ENCODE peak calls at places on chromosomes 7 and 10, in four cellular contexts. W is astrocyte of the spinal cord, T is IMR-90, E is vagina. X is an unnamed sample.

GRCh38 chr7:157678503-157678902 is 341.7 kb downstream of the DNAJB6 start:
- DNase-seq in W (no peak), T (no peak), E (no peak), X (peak)

GRCh38 chr10:124701881-124702656 is 42.1 kb downstream of the FAM53B start:
- DNase-seq in W (peak), T (peak), E (no peak), X (no peak)

GRCh38 chr7:88318196-88318595 is 11.5 kb upstream of the STEAP4 start:
- DNase-seq in W (no peak), T (no peak), E (no peak), X (no peak)

GRCh38 chr7:69603937-69604494 is 5.7 kb downstream of the AUTS2 start:
- DNase-seq in W (no peak), T (no peak), E (no peak), X (peak)

GRCh38 chr10:46216836-46217748 is 69.7 kb upstream of the ANTXRL start:
- DNase-seq in W (no peak), T (no peak), E (peak), X (no peak)

GRCh38 chr7:69617364-69617763 is 19.1 kb downstream of the AUTS2 start:
- DNase-seq in W (no peak), T (no peak), E (no peak), X (no peak)

GRCh38 chr10:110327262-110327914 is 22.7 kb upstream of the SMNDC1 start:
- DNase-seq in W (no peak), T (peak), E (no peak), X (no peak)

GRCh38 chr10:128377364-128377987 is 251.3 kb upstream of the MKI67 start:
- DNase-seq in W (no peak), T (no peak), E (no peak), X (no peak)

GRCh38 chr10:43683451-43684197 is 34.9 kb upstream of the ZNF32 start:
- DNase-seq in W (no peak), T (peak), E (no peak), X (peak)

GRCh38 chr7:6507906-6508305 is 43.4 kb downstream of the GRID2IP start:
- DNase-seq in W (no peak), T (no peak), E (no peak), X (no peak)

GRCh38 chr10:77490512-77490911 is 147.1 kb downstream of the KCNMA1 start:
- DNase-seq in W (no peak), T (no peak), E (no peak), X (no peak)

GRCh38 chr10:5071411-5072198 is 22.6 kb upstream of the AKR1C3 start:
- DNase-seq in W (peak), T (peak), E (peak), X (no peak)

GRCh38 chr10:86079088-86079487 is 287.5 kb downstream of the GRID1 start:
- DNase-seq in W (peak), T (no peak), E (no peak), X (no peak)

GRCh38 chr7:22351878-22352277 is 5.1 kb downstream of the RAPGEF5 start:
- DNase-seq in W (no peak), T (no peak), E (no peak), X (no peak)

GRCh38 chr7:8379264-8379663 is 54.1 kb upstream of the NXPH1 start:
- DNase-seq in W (no peak), T (no peak), E (no peak), X (no peak)

GRCh38 chr7:116449950-116450349 is 49.6 kb upstream of the CAV2 start:
- DNase-seq in W (no peak), T (no peak), E (no peak), X (no peak)

GRCh38 chr7:108284349-108285017 is 154.3 kb upstream of the LAMB4 start:
- DNase-seq in W (no peak), T (no peak), E (no peak), X (no peak)

GRCh38 chr7:44771358-44771757 is 22.7 kb downstream of the ZMIZ2 start:
- DNase-seq in W (no peak), T (no peak), E (no peak), X (no peak)

GRCh38 chr10:119305860-119306513 is 98.6 kb downstream of the GRK5 start:
- DNase-seq in W (peak), T (peak), E (no peak), X (peak)
- H3K4me3 ChIP-seq in W (no peak), T (no peak), E (no peak), X (peak)

GRCh38 chr7:29565186-29565540 is 1.5 kb downstream of the PRR15 start:
- DNase-seq in W (peak), T (peak), E (no peak), X (no peak)

GRCh38 chr7:29564455-29565185 is 985 bp downstream of the PRR15 start:
- DNase-seq in W (peak), T (peak), E (no peak), X (no peak)

GRCh38 chr7:29567174-29567573 is 3.5 kb downstream of the PRR15 start:
- DNase-seq in W (no peak), T (no peak), E (no peak), X (no peak)

GRCh38 chr7:29565982-29566746 is 2.5 kb downstream of the PRR15 start:
- DNase-seq in W (no peak), T (no peak), E (no peak), X (no peak)

DNA sequence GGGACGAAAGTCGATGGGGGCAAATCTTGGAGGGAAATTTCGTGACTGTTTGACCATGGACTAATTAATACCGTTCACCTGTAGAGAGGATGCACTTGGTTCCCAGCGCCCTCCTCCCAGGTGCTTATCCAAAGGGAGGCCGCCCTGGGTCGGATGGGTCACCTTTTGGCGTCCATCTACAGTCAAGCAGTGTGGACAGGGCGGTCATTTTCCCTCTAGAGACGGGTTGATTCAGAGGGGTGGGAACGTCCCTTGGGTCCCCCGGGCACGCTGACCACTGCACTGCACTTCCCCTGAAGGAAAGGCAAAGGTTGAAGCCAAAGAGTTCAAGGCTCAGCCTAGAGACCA is 2.0 kb downstream of the PRR15 start:
- DNase-seq in W (no peak), T (no peak), E (no peak), X (no peak)
- H3K4me3 ChIP-seq in W (peak), T (no peak), E (peak), X (no peak)

GRCh38 chr10:120685136-120685535 is 166.0 kb upstream of the WDR11 start:
- DNase-seq in W (no peak), T (no peak), E (no peak), X (no peak)
- H3K4me3 ChIP-seq in W (no peak), T (no peak), E (no peak), X (no peak)

DNA sequence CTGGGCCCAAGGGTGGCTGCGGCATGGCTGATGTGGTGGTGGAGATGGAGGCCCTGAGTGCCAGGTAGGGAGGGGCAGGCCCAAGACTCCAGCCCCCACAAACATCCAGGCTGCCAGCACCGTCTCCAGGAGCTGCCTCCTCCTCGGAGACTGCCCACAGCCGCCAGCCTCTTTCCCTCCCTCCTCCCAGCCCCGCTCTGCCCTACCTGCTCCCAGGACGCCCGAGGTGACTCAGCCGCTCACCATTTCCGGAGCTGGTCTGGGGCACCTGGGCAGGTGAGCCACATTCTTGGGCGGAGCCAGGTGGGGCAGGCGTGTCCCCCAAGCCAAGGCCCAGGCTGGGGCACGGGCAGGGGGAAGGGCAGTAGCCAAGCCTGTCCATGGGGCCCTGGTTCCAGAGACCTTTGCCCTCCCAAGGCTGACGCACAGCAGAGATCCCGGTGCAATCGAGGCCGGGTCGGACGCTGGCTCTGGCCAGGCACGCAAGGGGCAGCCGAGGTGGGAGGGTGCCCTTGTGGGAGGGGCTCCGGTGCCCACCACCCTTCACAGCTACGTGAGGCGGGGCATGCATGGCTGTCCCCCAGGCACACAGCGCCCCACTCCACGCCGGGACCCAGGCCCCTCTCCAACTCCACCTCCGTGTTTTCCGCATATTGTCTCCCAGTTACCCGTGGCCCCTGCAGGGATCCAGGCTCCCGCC is 8.8 kb downstream of the ADAP1 start:
- DNase-seq in W (no peak), T (no peak), E (no peak), X (no peak)
- H3K4me3 ChIP-seq in W (no peak), T (no peak), E (peak), X (no peak)

DNA sequence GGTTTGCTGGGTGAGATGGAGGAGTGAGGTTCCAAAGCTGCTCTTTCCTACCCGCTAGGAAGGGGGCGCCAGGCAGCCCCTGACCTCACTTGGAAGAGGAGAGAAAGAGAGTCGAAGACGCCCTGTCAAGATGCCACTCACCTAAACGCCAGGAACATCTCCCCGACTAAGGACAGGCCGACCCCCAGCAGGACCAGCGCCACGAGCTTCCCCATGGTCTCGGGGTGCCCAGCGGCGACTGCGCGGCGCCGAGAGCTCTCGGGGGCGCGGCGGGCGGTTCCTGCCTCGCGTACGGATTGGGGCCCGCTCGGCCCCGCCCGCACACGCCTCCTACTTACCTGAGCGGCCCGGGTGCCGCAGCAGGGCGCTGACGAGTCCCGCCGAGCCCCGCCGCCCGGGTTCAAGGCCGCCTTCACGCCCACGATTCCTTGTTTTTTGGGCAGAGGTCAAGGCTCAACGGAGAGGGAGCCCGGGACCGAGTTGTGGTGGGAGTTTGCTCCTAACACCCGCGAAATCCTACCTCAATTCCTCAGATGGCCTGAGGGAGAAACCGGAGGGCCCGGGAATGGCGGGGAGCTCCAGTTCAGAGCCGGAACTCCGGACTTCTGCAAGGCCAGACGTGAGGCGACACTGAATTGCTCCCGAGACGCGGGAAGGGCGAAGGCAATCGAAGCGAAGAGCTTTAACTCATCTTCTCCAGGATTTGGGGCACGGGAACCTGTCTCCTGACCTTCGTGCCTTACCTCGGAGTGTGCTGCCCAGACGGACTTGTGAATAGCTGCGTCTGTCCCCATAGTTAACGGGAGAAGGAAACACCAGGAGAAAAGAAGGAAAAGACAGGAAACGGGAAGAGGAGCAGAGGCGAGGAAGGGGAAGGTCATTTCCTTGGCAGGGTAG is at the start of gene PON3:
- DNase-seq in W (no peak), T (no peak), E (no peak), X (no peak)
- H3K4me3 ChIP-seq in W (peak), T (no peak), E (peak), X (no peak)

GRCh38 chr10:69336952-69337311 is 58.6 kb downstream of the HK1 start:
- DNase-seq in W (no peak), T (no peak), E (no peak), X (no peak)
- H3K4me3 ChIP-seq in W (no peak), T (no peak), E (no peak), X (no peak)

GRCh38 chr7:37643876-37644275 is 39.7 kb upstream of the GPR141 start:
- DNase-seq in W (no peak), T (no peak), E (no peak), X (no peak)

GRCh38 chr7:37642028-37642540 is 41.5 kb upstream of the GPR141 start:
- DNase-seq in W (no peak), T (no peak), E (no peak), X (no peak)

DNA sequence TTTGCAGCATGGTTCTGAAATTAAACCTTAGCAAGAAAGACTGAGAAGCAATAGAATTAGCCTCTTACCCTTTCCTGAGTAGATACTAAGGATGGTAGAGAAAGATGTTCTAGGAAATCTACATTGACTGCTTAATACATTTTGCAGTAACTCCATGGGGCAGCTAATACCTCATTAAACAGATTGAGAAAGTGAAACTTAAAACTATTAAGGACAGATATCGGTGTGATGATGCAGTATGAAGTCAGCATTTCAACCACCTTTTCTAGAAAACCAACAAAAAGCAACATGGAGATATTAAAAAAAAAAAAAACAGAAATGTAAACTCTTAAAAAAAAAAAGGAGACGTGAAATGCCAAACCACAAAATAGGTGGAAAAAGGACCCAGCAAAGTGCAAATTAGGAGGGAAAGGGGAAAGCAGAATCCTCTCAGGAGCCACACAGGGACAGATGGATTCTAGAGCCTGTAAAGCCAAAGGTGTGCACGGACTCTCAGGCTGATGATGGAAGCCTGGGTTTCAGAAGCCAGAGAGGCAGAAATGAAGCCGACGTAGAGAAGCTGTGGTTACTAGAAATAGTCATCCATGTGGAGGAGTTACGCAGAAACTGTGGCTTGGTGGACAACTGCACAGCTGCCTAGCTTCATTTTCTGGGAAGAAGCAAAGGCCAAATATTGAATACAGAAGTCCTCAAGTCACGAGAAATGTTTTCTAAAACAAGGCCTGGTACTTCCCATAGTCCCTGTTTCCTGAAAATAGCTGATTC is 38.1 kb upstream of the GPR141 start:
- DNase-seq in W (no peak), T (no peak), E (no peak), X (no peak)
- H3K4me3 ChIP-seq in W (no peak), T (no peak), E (no peak), X (no peak)

DNA sequence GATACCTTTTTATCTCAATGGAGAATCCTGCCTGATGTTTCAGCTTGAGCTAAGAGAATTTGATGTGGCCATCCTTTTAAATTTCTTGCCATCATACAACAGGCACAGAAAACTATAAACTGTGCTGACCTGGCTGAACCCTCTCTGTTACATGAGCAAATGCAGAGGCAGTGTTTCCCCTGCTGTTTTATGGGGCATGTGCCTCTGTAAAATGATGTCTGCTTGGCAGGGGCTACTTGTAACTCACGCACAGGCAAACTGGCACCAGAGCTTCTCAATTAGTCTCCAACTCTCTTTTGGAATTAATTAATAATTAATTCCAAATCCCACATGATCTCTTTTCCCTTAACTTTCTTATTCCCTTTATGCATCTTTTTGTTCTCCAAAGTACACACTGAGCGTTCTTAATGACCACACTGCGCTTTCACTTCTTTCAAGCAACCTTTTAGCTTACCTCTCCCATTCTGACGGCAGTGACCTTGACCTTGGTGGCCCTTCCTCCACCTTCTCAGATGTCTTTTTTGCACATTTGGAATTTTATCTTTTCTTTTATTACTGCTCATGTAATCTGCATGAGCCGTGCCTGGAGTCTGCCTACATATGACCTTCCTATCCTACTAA is 334.0 kb downstream of the PLXNA4 start:
- DNase-seq in W (no peak), T (no peak), E (no peak), X (no peak)
- H3K4me3 ChIP-seq in W (no peak), T (no peak), E (no peak), X (no peak)

GRCh38 chr7:25179771-25180591 is 48.3 kb downstream of the NPVF start:
- DNase-seq in W (peak), T (peak), E (peak), X (peak)

GRCh38 chr7:25181537-25181936 is 46.7 kb downstream of the NPVF start:
- DNase-seq in W (no peak), T (no peak), E (no peak), X (no peak)

GRCh38 chr7:25180592-25180923 is 47.7 kb downstream of the NPVF start:
- DNase-seq in W (no peak), T (no peak), E (no peak), X (no peak)

GRCh38 chr7:25179325-25179724 is 49.0 kb downstream of the NPVF start:
- DNase-seq in W (no peak), T (no peak), E (no peak), X (no peak)

DNA sequence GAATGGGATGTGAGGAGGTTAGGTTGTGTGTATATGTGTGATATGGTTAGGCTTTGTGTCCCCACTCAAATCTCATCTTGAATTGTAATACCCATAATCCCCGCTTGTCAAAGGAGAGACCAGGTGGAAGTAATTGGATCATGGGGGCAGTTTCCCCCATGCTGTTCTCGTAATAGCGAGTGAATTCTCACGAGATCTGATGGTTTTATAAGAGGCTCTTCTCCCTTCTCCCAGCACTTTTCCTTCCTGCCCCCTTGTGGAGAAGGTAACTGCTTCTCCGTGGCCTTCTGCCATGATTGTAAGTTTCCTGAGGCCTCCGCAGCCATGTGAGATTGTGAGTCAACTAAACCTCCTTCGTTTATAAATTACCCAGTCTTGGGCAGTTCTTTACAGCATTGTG is 47.3 kb downstream of the NPVF start:
- DNase-seq in W (no peak), T (no peak), E (no peak), X (no peak)
- H3K4me3 ChIP-seq in W (no peak), T (no peak), E (peak), X (no peak)

GRCh38 chr10:35352508-35352907 is 16.2 kb downstream of the CCNY start:
- DNase-seq in W (no peak), T (no peak), E (no peak), X (peak)
- H3K4me3 ChIP-seq in W (no peak), T (no peak), E (no peak), X (no peak)

X was measured in Jurkat, Clone E6-1.